ENCODE peak calls at places on chromosome 4, in nine cellular contexts. G, U, M, Z, H, A, W, J and E are unnamed samples.

GRCh38 chr4:114729339-114729738 is 130.7 kb downstream of the UGT8 start:
- DNase-seq in G (no peak), U (no peak), M (no peak), Z (no peak), H (no peak), A (no peak), W (no peak), J (no peak), E (no peak)

GRCh38 chr4:4840351-4840750 is 19.1 kb upstream of the MSX1 start:
- DNase-seq in G (no peak), U (no peak), M (no peak), Z (no peak), H (no peak), A (no peak), W (no peak), J (no peak), E (no peak)

GRCh38 chr4:136908122-136908521 is 624.2 kb downstream of the PCDH18 start:
- DNase-seq in G (no peak), U (no peak), M (no peak), Z (no peak), H (no peak), A (no peak), W (no peak), J (no peak), E (no peak)

GRCh38 chr4:6548201-6548881 is 26.6 kb upstream of the MAN2B2 start:
- DNase-seq in G (no peak), U (no peak), M (no peak), Z (no peak), H (peak), A (no peak), W (no peak), J (peak), E (no peak)

GRCh38 chr4:151687021-151687640 is 73.7 kb downstream of the GATB start:
- DNase-seq in G (no peak), U (no peak), M (no peak), Z (no peak), H (no peak), A (no peak), W (no peak), J (peak), E (no peak)

GRCh38 chr4:188439641-188440311 is 300.5 kb downstream of the TRIML1 start:
- DNase-seq in G (no peak), U (peak), M (no peak), Z (no peak), H (no peak), A (no peak), W (no peak), J (no peak), E (no peak)

GRCh38 chr4:836781-837301 is 10.9 kb upstream of the CPLX1 start:
- DNase-seq in G (peak), U (no peak), M (no peak), Z (no peak), H (no peak), A (no peak), W (no peak), J (no peak), E (peak)

GRCh38 chr4:86014599-86014998 is 345.3 kb downstream of the MAPK10 start:
- DNase-seq in G (no peak), U (no peak), M (no peak), Z (no peak), H (no peak), A (no peak), W (no peak), J (peak), E (no peak)

GRCh38 chr4:90951037-90951436 is 823.8 kb downstream of the CCSER1 start:
- DNase-seq in G (no peak), U (no peak), M (no peak), Z (no peak), H (no peak), A (peak), W (no peak), J (peak), E (no peak)

GRCh38 chr4:37662306-37662705 is 23.9 kb downstream of the RELL1 start:
- DNase-seq in G (no peak), U (no peak), M (no peak), Z (no peak), H (no peak), A (no peak), W (no peak), J (no peak), E (no peak)

GRCh38 chr4:54794033-54794432 is 136.3 kb downstream of the KIT start:
- DNase-seq in G (no peak), U (no peak), M (no peak), Z (no peak), H (no peak), A (no peak), W (no peak), J (no peak), E (no peak)

GRCh38 chr4:26522478-26522877 is 32.2 kb upstream of the CCKAR start:
- DNase-seq in G (no peak), U (no peak), M (no peak), Z (no peak), H (peak), A (no peak), W (no peak), J (peak), E (no peak)